ENCODE peak calls at places on chromosomes 13 and 19, in five cellular contexts. One of them, this sample, is unnamed.

GRCh38 chr13:19072543-19072942 is 109.1 kb downstream of the TUBA3C start:
- DNase-seq in choroid plexus epithelial cell: no peak
- DNase-seq in cardiac muscle cell: no peak
- DNase-seq in fibroblast of mammary gland: no peak
- DNase-seq in HFF-Myc: no peak
- DNase-seq in this sample: no peak

GRCh38 chr13:103299079-103299478 is 232.9 kb upstream of the SLC10A2 start:
- DNase-seq in fibroblast of mammary gland: no peak
- DNase-seq in HFF-Myc: no peak
- DNase-seq in choroid plexus epithelial cell: no peak
- DNase-seq in cardiac muscle cell: no peak
- DNase-seq in this sample: no peak

GRCh38 chr19:18879579-18880373 is 16.2 kb downstream of the CERS1 start:
- DNase-seq in fibroblast of mammary gland: peak
- DNase-seq in cardiac muscle cell: no peak
- DNase-seq in HFF-Myc: no peak
- DNase-seq in choroid plexus epithelial cell: peak
- DNase-seq in this sample: peak

GRCh38 chr19:45059258-45059965 is 16.9 kb downstream of the ZNF296 start:
- DNase-seq in cardiac muscle cell: peak
- DNase-seq in fibroblast of mammary gland: peak
- DNase-seq in HFF-Myc: peak
- DNase-seq in choroid plexus epithelial cell: peak
- DNase-seq in this sample: peak

GRCh38 chr19:33008738-33009137 is 36.7 kb downstream of the FAAP24 start:
- DNase-seq in fibroblast of mammary gland: no peak
- DNase-seq in choroid plexus epithelial cell: no peak
- DNase-seq in cardiac muscle cell: no peak
- DNase-seq in HFF-Myc: no peak
- DNase-seq in this sample: no peak

GRCh38 chr19:29714953-29715694 is at the start of gene C19orf12:
- DNase-seq in cardiac muscle cell: peak
- DNase-seq in choroid plexus epithelial cell: peak
- DNase-seq in fibroblast of mammary gland: peak
- DNase-seq in HFF-Myc: no peak
- DNase-seq in this sample: peak

GRCh38 chr19:7830272-7830771 is 304 bp downstream of the EVI5L start:
- DNase-seq in HFF-Myc: no peak
- DNase-seq in cardiac muscle cell: no peak
- DNase-seq in choroid plexus epithelial cell: no peak
- DNase-seq in fibroblast of mammary gland: no peak
- DNase-seq in this sample: no peak

GRCh38 chr19:49975051-49975450 is 14.1 kb upstream of the SIGLEC11 start:
- DNase-seq in cardiac muscle cell: no peak
- DNase-seq in fibroblast of mammary gland: no peak
- DNase-seq in HFF-Myc: no peak
- DNase-seq in choroid plexus epithelial cell: no peak
- DNase-seq in this sample: no peak

GRCh38 chr19:3387645-3388589 is 21.5 kb downstream of the NFIC start:
- DNase-seq in fibroblast of mammary gland: peak
- DNase-seq in HFF-Myc: peak
- DNase-seq in cardiac muscle cell: peak
- DNase-seq in choroid plexus epithelial cell: no peak
- DNase-seq in this sample: peak

DNA sequence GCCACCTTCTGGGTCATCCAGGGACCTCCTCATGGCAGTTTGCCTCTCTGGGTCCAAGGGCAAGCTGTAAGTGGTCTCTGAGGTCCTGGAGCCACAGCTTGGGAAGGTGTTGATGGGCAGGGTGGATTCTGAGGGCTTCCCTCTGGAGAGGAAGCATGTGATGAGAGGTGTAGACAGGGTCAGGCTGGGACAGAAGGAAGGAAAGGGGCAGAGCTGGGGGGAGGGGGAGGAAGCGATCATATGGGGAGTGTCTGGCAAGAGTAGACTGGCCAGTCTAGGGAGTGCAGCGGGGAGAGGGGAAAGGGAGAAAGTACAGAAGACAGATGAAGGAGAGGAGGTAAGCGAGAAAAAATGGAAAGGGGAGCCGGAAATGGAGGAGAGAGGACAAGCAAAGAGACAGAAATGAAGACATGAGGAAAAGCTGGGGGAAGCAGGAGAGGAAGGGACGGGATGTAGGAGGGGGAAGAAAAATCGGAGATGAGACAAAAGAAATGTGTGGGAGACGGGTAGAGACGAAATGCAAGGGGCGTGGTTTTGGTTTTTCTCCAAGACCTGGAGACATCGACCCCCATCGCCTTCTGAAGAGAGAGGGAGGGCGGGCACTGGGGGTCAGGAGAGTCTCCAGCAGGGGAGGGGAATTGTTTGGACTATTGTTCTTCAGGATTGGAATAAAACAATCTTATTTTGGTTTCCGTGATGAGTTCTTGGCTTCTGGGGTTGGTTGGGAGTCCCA is 26.6 kb downstream of the ZSWIM9 start:
- DNase-seq in HFF-Myc: no peak
- DNase-seq in choroid plexus epithelial cell: peak
- DNase-seq in cardiac muscle cell: peak
- DNase-seq in fibroblast of mammary gland: peak
- DNase-seq in this sample: peak
- H3K4me3 ChIP-seq in HFF-Myc: no peak
- H3K4me3 ChIP-seq in choroid plexus epithelial cell: no peak
- H3K4me3 ChIP-seq in cardiac muscle cell: no peak
- H3K4me3 ChIP-seq in fibroblast of mammary gland: no peak
- H3K4me3 ChIP-seq in this sample: peak

DNA sequence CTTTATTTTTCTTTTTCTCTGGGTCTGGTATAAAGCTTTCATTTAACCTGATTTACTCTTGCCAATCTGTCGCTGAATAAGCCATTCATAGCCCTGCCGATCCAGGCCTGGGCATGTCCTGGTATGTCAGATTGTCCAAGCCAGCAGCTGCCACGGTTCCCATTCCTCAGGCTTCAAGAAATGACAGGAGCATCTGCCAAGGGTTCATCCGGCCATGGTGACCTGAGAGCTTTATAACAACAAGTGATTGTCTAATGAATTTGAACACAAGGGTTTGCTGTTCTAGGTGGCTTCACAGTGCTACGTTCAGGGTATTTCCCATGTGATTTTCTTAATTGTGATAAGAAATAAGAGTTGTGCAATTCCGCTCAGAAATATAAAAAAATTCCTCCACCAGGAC is 20.0 kb downstream of the PNMA8A start:
- DNase-seq in HFF-Myc: no peak
- DNase-seq in cardiac muscle cell: no peak
- DNase-seq in fibroblast of mammary gland: no peak
- DNase-seq in choroid plexus epithelial cell: no peak
- DNase-seq in this sample: no peak
- H3K4me3 ChIP-seq in HFF-Myc: no peak
- H3K4me3 ChIP-seq in cardiac muscle cell: no peak
- H3K4me3 ChIP-seq in fibroblast of mammary gland: no peak
- H3K4me3 ChIP-seq in choroid plexus epithelial cell: no peak
- H3K4me3 ChIP-seq in this sample: no peak

GRCh38 chr13:62779146-62779545 is 1363.5 kb upstream of the PCDH20 start:
- DNase-seq in HFF-Myc: no peak
- DNase-seq in fibroblast of mammary gland: no peak
- DNase-seq in cardiac muscle cell: no peak
- DNase-seq in choroid plexus epithelial cell: no peak
- DNase-seq in this sample: no peak
- H3K4me3 ChIP-seq in HFF-Myc: no peak
- H3K4me3 ChIP-seq in fibroblast of mammary gland: no peak
- H3K4me3 ChIP-seq in cardiac muscle cell: no peak
- H3K4me3 ChIP-seq in choroid plexus epithelial cell: no peak
- H3K4me3 ChIP-seq in this sample: no peak

GRCh38 chr13:44013666-44014291 is 134.1 kb downstream of the LACC1 start:
- DNase-seq in choroid plexus epithelial cell: peak
- DNase-seq in cardiac muscle cell: peak
- DNase-seq in fibroblast of mammary gland: peak
- DNase-seq in HFF-Myc: peak
- DNase-seq in this sample: peak
- H3K4me3 ChIP-seq in choroid plexus epithelial cell: no peak
- H3K4me3 ChIP-seq in cardiac muscle cell: no peak
- H3K4me3 ChIP-seq in fibroblast of mammary gland: no peak
- H3K4me3 ChIP-seq in HFF-Myc: no peak
- H3K4me3 ChIP-seq in this sample: no peak

GRCh38 chr19:21143428-21143827 is 1.6 kb downstream of the ZNF431 start:
- DNase-seq in fibroblast of mammary gland: no peak
- DNase-seq in cardiac muscle cell: no peak
- DNase-seq in choroid plexus epithelial cell: no peak
- DNase-seq in HFF-Myc: no peak
- DNase-seq in this sample: no peak
- H3K4me3 ChIP-seq in fibroblast of mammary gland: no peak
- H3K4me3 ChIP-seq in cardiac muscle cell: no peak
- H3K4me3 ChIP-seq in choroid plexus epithelial cell: no peak
- H3K4me3 ChIP-seq in HFF-Myc: no peak
- H3K4me3 ChIP-seq in this sample: no peak